ENCODE peak calls at places on chromosomes 5 and 9, in nine cellular contexts. One of them, this sample, is unnamed.

GRCh38 chr5:132070460-132071337 is 2.9 kb upstream of the CSF2 start:
- DNase-seq in AG08395: peak; percentile 58
- DNase-seq in nephron progenitor cell: no peak
- DNase-seq in nucleus accumbens: no peak
- DNase-seq in RWPE1: no peak
- DNase-seq in tibial nerve: no peak
- DNase-seq in pulmonary artery endothelial cell: no peak
- DNase-seq in NCI-H774: no peak
- DNase-seq in lower lobe of right lung: no peak
- DNase-seq in this sample: peak; percentile 85

GRCh38 chr5:167753725-167754490 is 537.5 kb upstream of the WWC1 start:
- DNase-seq in AG08395: no peak
- DNase-seq in nephron progenitor cell: no peak
- DNase-seq in nucleus accumbens: no peak
- DNase-seq in RWPE1: no peak
- DNase-seq in tibial nerve: no peak
- DNase-seq in pulmonary artery endothelial cell: no peak
- DNase-seq in NCI-H774: no peak
- DNase-seq in lower lobe of right lung: no peak
- DNase-seq in this sample: no peak

GRCh38 chr5:34656001-34656699 is at the start of gene RAI14:
- DNase-seq in AG08395: peak; percentile 89
- DNase-seq in nephron progenitor cell: peak; percentile 85
- DNase-seq in nucleus accumbens: peak; percentile 67
- DNase-seq in RWPE1: peak; percentile 81
- DNase-seq in tibial nerve: peak; percentile 62
- DNase-seq in pulmonary artery endothelial cell: peak; percentile 78
- DNase-seq in NCI-H774: peak; percentile 78
- DNase-seq in lower lobe of right lung: peak; percentile 89
- DNase-seq in this sample: peak; percentile 72

GRCh38 chr9:105475302-105475701 is 27.5 kb downstream of the FSD1L start:
- DNase-seq in AG08395: peak; percentile 26
- DNase-seq in nephron progenitor cell: no peak
- DNase-seq in nucleus accumbens: no peak
- DNase-seq in RWPE1: no peak
- DNase-seq in tibial nerve: no peak
- DNase-seq in pulmonary artery endothelial cell: no peak
- DNase-seq in NCI-H774: no peak
- DNase-seq in lower lobe of right lung: no peak
- DNase-seq in this sample: peak; percentile 56

GRCh38 chr5:110625376-110625999 is 101.0 kb downstream of the TMEM232 start:
- DNase-seq in AG08395: peak; percentile 36
- DNase-seq in nephron progenitor cell: no peak
- DNase-seq in nucleus accumbens: no peak
- DNase-seq in RWPE1: peak; percentile 25
- DNase-seq in tibial nerve: no peak
- DNase-seq in pulmonary artery endothelial cell: no peak
- DNase-seq in NCI-H774: peak; percentile 41
- DNase-seq in lower lobe of right lung: no peak
- DNase-seq in this sample: peak; percentile 47

GRCh38 chr9:122656378-122656777 is 1.0 kb downstream of the OR1B1 start:
- DNase-seq in AG08395: no peak
- DNase-seq in nephron progenitor cell: no peak
- DNase-seq in nucleus accumbens: no peak
- DNase-seq in RWPE1: no peak
- DNase-seq in tibial nerve: no peak
- DNase-seq in pulmonary artery endothelial cell: peak; percentile 83
- DNase-seq in NCI-H774: no peak
- DNase-seq in lower lobe of right lung: no peak
- DNase-seq in this sample: no peak

GRCh38 chr9:133135193-133135745 is 14.2 kb upstream of the RALGDS start:
- DNase-seq in AG08395: peak; percentile 88
- DNase-seq in nephron progenitor cell: no peak
- DNase-seq in nucleus accumbens: peak; percentile 30
- DNase-seq in RWPE1: peak; percentile 100
- DNase-seq in tibial nerve: no peak
- DNase-seq in pulmonary artery endothelial cell: peak; percentile 47
- DNase-seq in NCI-H774: no peak
- DNase-seq in lower lobe of right lung: peak; percentile 78
- DNase-seq in this sample: peak; percentile 95

GRCh38 chr9:120735009-120735408 is 20.7 kb upstream of the MEGF9 start:
- DNase-seq in AG08395: no peak
- DNase-seq in nephron progenitor cell: no peak
- DNase-seq in nucleus accumbens: no peak
- DNase-seq in RWPE1: no peak
- DNase-seq in tibial nerve: no peak
- DNase-seq in pulmonary artery endothelial cell: peak; percentile 48
- DNase-seq in NCI-H774: no peak
- DNase-seq in lower lobe of right lung: no peak
- DNase-seq in this sample: no peak

GRCh38 chr5:92518318-92518913 is 1062.6 kb downstream of the NR2F1-AS1 start:
- DNase-seq in AG08395: peak; percentile 57
- DNase-seq in nephron progenitor cell: peak; percentile 3
- DNase-seq in nucleus accumbens: no peak
- DNase-seq in RWPE1: peak; percentile 73
- DNase-seq in tibial nerve: no peak
- DNase-seq in pulmonary artery endothelial cell: peak; percentile 3
- DNase-seq in NCI-H774: peak; percentile 22
- DNase-seq in lower lobe of right lung: no peak
- DNase-seq in this sample: peak; percentile 18

GRCh38 chr5:42689391-42689790 is 67.2 kb upstream of the CCDC152 start:
- DNase-seq in AG08395: no peak
- DNase-seq in nephron progenitor cell: no peak
- DNase-seq in nucleus accumbens: no peak
- DNase-seq in RWPE1: no peak
- DNase-seq in tibial nerve: no peak
- DNase-seq in pulmonary artery endothelial cell: no peak
- DNase-seq in NCI-H774: no peak
- DNase-seq in lower lobe of right lung: no peak
- DNase-seq in this sample: no peak

GRCh38 chr5:174295736-174296481 is 250.4 kb downstream of the NSG2 start:
- DNase-seq in AG08395: no peak
- DNase-seq in nephron progenitor cell: no peak
- DNase-seq in nucleus accumbens: no peak
- DNase-seq in RWPE1: no peak
- DNase-seq in tibial nerve: no peak
- DNase-seq in pulmonary artery endothelial cell: no peak
- DNase-seq in NCI-H774: no peak
- DNase-seq in lower lobe of right lung: no peak
- DNase-seq in this sample: peak; percentile 67

GRCh38 chr5:59173568-59173967 is 590.7 kb downstream of the RAB3C start:
- DNase-seq in AG08395: no peak
- DNase-seq in nephron progenitor cell: no peak
- DNase-seq in nucleus accumbens: no peak
- DNase-seq in RWPE1: no peak
- DNase-seq in tibial nerve: no peak
- DNase-seq in pulmonary artery endothelial cell: no peak
- DNase-seq in NCI-H774: no peak
- DNase-seq in lower lobe of right lung: no peak
- DNase-seq in this sample: no peak

GRCh38 chr9:35948901-35949318 is 9.0 kb downstream of the OR2S2 start:
- DNase-seq in AG08395: no peak
- DNase-seq in nephron progenitor cell: no peak
- DNase-seq in nucleus accumbens: no peak
- DNase-seq in RWPE1: no peak
- DNase-seq in tibial nerve: no peak
- DNase-seq in pulmonary artery endothelial cell: peak; percentile 10
- DNase-seq in NCI-H774: no peak
- DNase-seq in lower lobe of right lung: no peak
- DNase-seq in this sample: no peak

GRCh38 chr5:170302729-170303501 is 5.3 kb upstream of the LCP2 start:
- DNase-seq in AG08395: no peak
- DNase-seq in nephron progenitor cell: peak; percentile 34
- DNase-seq in nucleus accumbens: no peak
- DNase-seq in RWPE1: no peak
- DNase-seq in tibial nerve: no peak
- DNase-seq in pulmonary artery endothelial cell: no peak
- DNase-seq in NCI-H774: no peak
- DNase-seq in lower lobe of right lung: peak; percentile 76
- DNase-seq in this sample: no peak

GRCh38 chr5:177576169-177576568 is 15.8 kb upstream of the TMED9 start:
- DNase-seq in AG08395: no peak
- DNase-seq in nephron progenitor cell: no peak
- DNase-seq in nucleus accumbens: no peak
- DNase-seq in RWPE1: no peak
- DNase-seq in tibial nerve: no peak
- DNase-seq in pulmonary artery endothelial cell: no peak
- DNase-seq in NCI-H774: no peak
- DNase-seq in lower lobe of right lung: no peak
- DNase-seq in this sample: no peak

This sample was measured in myocyte.